ENCODE peak calls at places on chromosomes 7 and 10, in five cellular contexts. One of them, this sample, is unnamed.

GRCh38 chr7:151251328-151251925 is 2.9 kb upstream of the SMARCD3 start:
- DNase-seq in cardiac fibroblast: peak; percentile 55
- DNase-seq in amygdala: peak; percentile 61
- DNase-seq in stimulated activated CD8-positive, alpha-beta memory T cell treated with anti-CD3 and anti-CD28 coated beads, Interleukin-7, amount 100 ng/mL, for 1 hour: no peak
- DNase-seq in iPS-NIHi11: no peak
- DNase-seq in this sample: peak; percentile 23

GRCh38 chr7:12584940-12585339 is 14.4 kb downstream of the SCIN start:
- DNase-seq in cardiac fibroblast: peak; percentile 18
- DNase-seq in amygdala: peak; percentile 9
- DNase-seq in stimulated activated CD8-positive, alpha-beta memory T cell treated with anti-CD3 and anti-CD28 coated beads, Interleukin-7, amount 100 ng/mL, for 1 hour: no peak
- DNase-seq in iPS-NIHi11: no peak
- DNase-seq in this sample: no peak

GRCh38 chr10:101767966-101768790 is 7.7 kb downstream of the FGF8 start:
- DNase-seq in cardiac fibroblast: no peak
- DNase-seq in amygdala: no peak
- DNase-seq in stimulated activated CD8-positive, alpha-beta memory T cell treated with anti-CD3 and anti-CD28 coated beads, Interleukin-7, amount 100 ng/mL, for 1 hour: no peak
- DNase-seq in iPS-NIHi11: no peak
- DNase-seq in this sample: no peak

GRCh38 chr10:46517541-46517940 is 38.9 kb downstream of the GPRIN2 start:
- DNase-seq in cardiac fibroblast: no peak
- DNase-seq in amygdala: no peak
- DNase-seq in stimulated activated CD8-positive, alpha-beta memory T cell treated with anti-CD3 and anti-CD28 coated beads, Interleukin-7, amount 100 ng/mL, for 1 hour: no peak
- DNase-seq in iPS-NIHi11: no peak
- DNase-seq in this sample: no peak

GRCh38 chr10:92068900-92069299 is 145.3 kb downstream of the BTAF1 start:
- DNase-seq in cardiac fibroblast: peak; percentile 18
- DNase-seq in amygdala: no peak
- DNase-seq in stimulated activated CD8-positive, alpha-beta memory T cell treated with anti-CD3 and anti-CD28 coated beads, Interleukin-7, amount 100 ng/mL, for 1 hour: no peak
- DNase-seq in iPS-NIHi11: no peak
- DNase-seq in this sample: no peak

GRCh38 chr10:90179696-90180407 is 478.5 kb downstream of the KIF20B start:
- DNase-seq in cardiac fibroblast: peak; percentile 98
- DNase-seq in amygdala: no peak
- DNase-seq in stimulated activated CD8-positive, alpha-beta memory T cell treated with anti-CD3 and anti-CD28 coated beads, Interleukin-7, amount 100 ng/mL, for 1 hour: no peak
- DNase-seq in iPS-NIHi11: no peak
- DNase-seq in this sample: no peak

GRCh38 chr10:83871486-83872081 is 267.7 kb upstream of the GHITM start:
- DNase-seq in cardiac fibroblast: peak; percentile 66
- DNase-seq in amygdala: peak; percentile 34
- DNase-seq in stimulated activated CD8-positive, alpha-beta memory T cell treated with anti-CD3 and anti-CD28 coated beads, Interleukin-7, amount 100 ng/mL, for 1 hour: peak; percentile 18
- DNase-seq in iPS-NIHi11: peak; percentile 84
- DNase-seq in this sample: peak; percentile 80

GRCh38 chr10:92222603-92223275 is 68.1 kb downstream of the CPEB3 start:
- DNase-seq in cardiac fibroblast: peak; percentile 84
- DNase-seq in amygdala: no peak
- DNase-seq in stimulated activated CD8-positive, alpha-beta memory T cell treated with anti-CD3 and anti-CD28 coated beads, Interleukin-7, amount 100 ng/mL, for 1 hour: no peak
- DNase-seq in iPS-NIHi11: no peak
- DNase-seq in this sample: no peak

GRCh38 chr7:128115821-128116723 is 84.8 kb upstream of the LRRC4 start:
- DNase-seq in cardiac fibroblast: no peak
- DNase-seq in amygdala: no peak
- DNase-seq in stimulated activated CD8-positive, alpha-beta memory T cell treated with anti-CD3 and anti-CD28 coated beads, Interleukin-7, amount 100 ng/mL, for 1 hour: no peak
- DNase-seq in iPS-NIHi11: no peak
- DNase-seq in this sample: no peak

GRCh38 chr10:122103592-122103991 is 114.6 kb downstream of the TACC2 start:
- DNase-seq in cardiac fibroblast: no peak
- DNase-seq in amygdala: no peak
- DNase-seq in stimulated activated CD8-positive, alpha-beta memory T cell treated with anti-CD3 and anti-CD28 coated beads, Interleukin-7, amount 100 ng/mL, for 1 hour: no peak
- DNase-seq in iPS-NIHi11: no peak
- DNase-seq in this sample: no peak

GRCh38 chr10:43251664-43252165 is 15.2 kb downstream of the RASGEF1A start:
- DNase-seq in cardiac fibroblast: no peak
- DNase-seq in amygdala: no peak
- DNase-seq in stimulated activated CD8-positive, alpha-beta memory T cell treated with anti-CD3 and anti-CD28 coated beads, Interleukin-7, amount 100 ng/mL, for 1 hour: no peak
- DNase-seq in iPS-NIHi11: peak; percentile 19
- DNase-seq in this sample: no peak

GRCh38 chr10:103062854-103063642 is 130.0 kb downstream of the NT5C2 start:
- DNase-seq in cardiac fibroblast: no peak
- DNase-seq in amygdala: peak; percentile 32
- DNase-seq in stimulated activated CD8-positive, alpha-beta memory T cell treated with anti-CD3 and anti-CD28 coated beads, Interleukin-7, amount 100 ng/mL, for 1 hour: no peak
- DNase-seq in iPS-NIHi11: no peak
- DNase-seq in this sample: no peak

GRCh38 chr10:100672199-100672598 is 73.2 kb upstream of the PAX2 start:
- DNase-seq in cardiac fibroblast: no peak
- DNase-seq in amygdala: no peak
- DNase-seq in stimulated activated CD8-positive, alpha-beta memory T cell treated with anti-CD3 and anti-CD28 coated beads, Interleukin-7, amount 100 ng/mL, for 1 hour: no peak
- DNase-seq in iPS-NIHi11: no peak
- DNase-seq in this sample: no peak

GRCh38 chr7:113084499-113085172 is 2.0 kb downstream of the GPR85 start:
- DNase-seq in cardiac fibroblast: no peak
- DNase-seq in amygdala: no peak
- DNase-seq in stimulated activated CD8-positive, alpha-beta memory T cell treated with anti-CD3 and anti-CD28 coated beads, Interleukin-7, amount 100 ng/mL, for 1 hour: no peak
- DNase-seq in iPS-NIHi11: no peak
- DNase-seq in this sample: no peak

GRCh38 chr7:43824963-43825362 is 44.4 kb downstream of the MRPS24 start:
- DNase-seq in cardiac fibroblast: no peak
- DNase-seq in amygdala: no peak
- DNase-seq in stimulated activated CD8-positive, alpha-beta memory T cell treated with anti-CD3 and anti-CD28 coated beads, Interleukin-7, amount 100 ng/mL, for 1 hour: no peak
- DNase-seq in iPS-NIHi11: no peak
- DNase-seq in this sample: no peak

GRCh38 chr7:134820778-134821177 is 41.3 kb downstream of the CALD1 start:
- DNase-seq in cardiac fibroblast: no peak
- DNase-seq in amygdala: no peak
- DNase-seq in stimulated activated CD8-positive, alpha-beta memory T cell treated with anti-CD3 and anti-CD28 coated beads, Interleukin-7, amount 100 ng/mL, for 1 hour: no peak
- DNase-seq in iPS-NIHi11: no peak
- DNase-seq in this sample: no peak

GRCh38 chr7:65731562-65732035 is 141.3 kb upstream of the VKORC1L1 start:
- DNase-seq in cardiac fibroblast: no peak
- DNase-seq in amygdala: no peak
- DNase-seq in stimulated activated CD8-positive, alpha-beta memory T cell treated with anti-CD3 and anti-CD28 coated beads, Interleukin-7, amount 100 ng/mL, for 1 hour: no peak
- DNase-seq in iPS-NIHi11: peak; percentile 64
- DNase-seq in this sample: peak; percentile 27

GRCh38 chr7:5701085-5701914 is 80.2 kb downstream of the RNF216 start:
- DNase-seq in cardiac fibroblast: peak; percentile 56
- DNase-seq in amygdala: no peak
- DNase-seq in stimulated activated CD8-positive, alpha-beta memory T cell treated with anti-CD3 and anti-CD28 coated beads, Interleukin-7, amount 100 ng/mL, for 1 hour: peak; percentile 34
- DNase-seq in iPS-NIHi11: no peak
- DNase-seq in this sample: no peak

GRCh38 chr10:63703113-63703670 is 182.0 kb downstream of the REEP3 start:
- DNase-seq in cardiac fibroblast: peak; percentile 38
- DNase-seq in amygdala: no peak
- DNase-seq in stimulated activated CD8-positive, alpha-beta memory T cell treated with anti-CD3 and anti-CD28 coated beads, Interleukin-7, amount 100 ng/mL, for 1 hour: no peak
- DNase-seq in iPS-NIHi11: no peak
- DNase-seq in this sample: no peak

GRCh38 chr7:47536705-47537611 is 45.0 kb downstream of the TNS3 start:
- DNase-seq in cardiac fibroblast: peak; percentile 55
- DNase-seq in amygdala: no peak
- DNase-seq in stimulated activated CD8-positive, alpha-beta memory T cell treated with anti-CD3 and anti-CD28 coated beads, Interleukin-7, amount 100 ng/mL, for 1 hour: no peak
- DNase-seq in iPS-NIHi11: peak; percentile 73
- DNase-seq in this sample: peak; percentile 54

GRCh38 chr7:1936531-1937251 is 266.6 kb downstream of the ELFN1 start:
- DNase-seq in cardiac fibroblast: no peak
- DNase-seq in amygdala: no peak
- DNase-seq in stimulated activated CD8-positive, alpha-beta memory T cell treated with anti-CD3 and anti-CD28 coated beads, Interleukin-7, amount 100 ng/mL, for 1 hour: no peak
- DNase-seq in iPS-NIHi11: no peak
- DNase-seq in this sample: no peak

GRCh38 chr10:89213191-89213808 is 6.2 kb upstream of the CH25H start:
- DNase-seq in cardiac fibroblast: peak; percentile 70
- DNase-seq in amygdala: no peak
- DNase-seq in stimulated activated CD8-positive, alpha-beta memory T cell treated with anti-CD3 and anti-CD28 coated beads, Interleukin-7, amount 100 ng/mL, for 1 hour: no peak
- DNase-seq in iPS-NIHi11: peak; percentile 44
- DNase-seq in this sample: peak; percentile 9

GRCh38 chr7:2172311-2173183 is 60.2 kb downstream of the MAD1L1 start:
- DNase-seq in cardiac fibroblast: peak; percentile 88
- DNase-seq in amygdala: no peak
- DNase-seq in stimulated activated CD8-positive, alpha-beta memory T cell treated with anti-CD3 and anti-CD28 coated beads, Interleukin-7, amount 100 ng/mL, for 1 hour: no peak
- DNase-seq in iPS-NIHi11: no peak
- DNase-seq in this sample: no peak

GRCh38 chr10:63388421-63389031 is 77.3 kb downstream of the JMJD1C start:
- DNase-seq in cardiac fibroblast: peak; percentile 18
- DNase-seq in amygdala: no peak
- DNase-seq in stimulated activated CD8-positive, alpha-beta memory T cell treated with anti-CD3 and anti-CD28 coated beads, Interleukin-7, amount 100 ng/mL, for 1 hour: no peak
- DNase-seq in iPS-NIHi11: no peak
- DNase-seq in this sample: no peak

GRCh38 chr7:128352138-128352537 is 8.4 kb upstream of the RBM28 start:
- DNase-seq in cardiac fibroblast: peak; percentile 25
- DNase-seq in amygdala: no peak
- DNase-seq in stimulated activated CD8-positive, alpha-beta memory T cell treated with anti-CD3 and anti-CD28 coated beads, Interleukin-7, amount 100 ng/mL, for 1 hour: no peak
- DNase-seq in iPS-NIHi11: peak; percentile 91
- DNase-seq in this sample: peak; percentile 35

GRCh38 chr10:5476918-5477525 is 22.3 kb downstream of the CALML5 start:
- DNase-seq in cardiac fibroblast: no peak
- DNase-seq in amygdala: no peak
- DNase-seq in stimulated activated CD8-positive, alpha-beta memory T cell treated with anti-CD3 and anti-CD28 coated beads, Interleukin-7, amount 100 ng/mL, for 1 hour: no peak
- DNase-seq in iPS-NIHi11: no peak
- DNase-seq in this sample: no peak

GRCh38 chr10:113947138-113948011 is 92.9 kb downstream of the NHLRC2 start:
- DNase-seq in cardiac fibroblast: no peak
- DNase-seq in amygdala: no peak
- DNase-seq in stimulated activated CD8-positive, alpha-beta memory T cell treated with anti-CD3 and anti-CD28 coated beads, Interleukin-7, amount 100 ng/mL, for 1 hour: no peak
- DNase-seq in iPS-NIHi11: no peak
- DNase-seq in this sample: no peak

GRCh38 chr7:139370301-139370942 is 10.7 kb downstream of the LUC7L2 start:
- DNase-seq in cardiac fibroblast: no peak
- DNase-seq in amygdala: no peak
- DNase-seq in stimulated activated CD8-positive, alpha-beta memory T cell treated with anti-CD3 and anti-CD28 coated beads, Interleukin-7, amount 100 ng/mL, for 1 hour: no peak
- DNase-seq in iPS-NIHi11: no peak
- DNase-seq in this sample: no peak

GRCh38 chr7:17153571-17153970 is 144.9 kb upstream of the AHR start:
- DNase-seq in cardiac fibroblast: peak; percentile 33
- DNase-seq in amygdala: no peak
- DNase-seq in stimulated activated CD8-positive, alpha-beta memory T cell treated with anti-CD3 and anti-CD28 coated beads, Interleukin-7, amount 100 ng/mL, for 1 hour: no peak
- DNase-seq in iPS-NIHi11: no peak
- DNase-seq in this sample: no peak

This sample was measured in neuronal stem cell.